ENCODE peak calls at places on chromosomes 7 and 10, in six cellular contexts. X, A, Z, S, O and G are unnamed samples.

GRCh38 chr10:110845756-110846620 is 25.7 kb upstream of the PDCD4 start:
- DNase-seq in X (no peak), Z (no peak), O (no peak), A (no peak), S (no peak), G (no peak)

GRCh38 chr10:124732931-124733536 is 11.1 kb downstream of the FAM53B start:
- DNase-seq in X (no peak), O (peak; percentile 79), S (peak; percentile 74), Z (no peak), A (no peak), G (peak; percentile 55)

GRCh38 chr7:120680986-120681385 is 177.0 kb downstream of the TSPAN12 start:
- DNase-seq in S (no peak), Z (no peak), X (no peak), A (no peak), O (no peak), G (no peak)

GRCh38 chr10:31758495-31758894 is 170.1 kb downstream of the ARHGAP12 start:
- DNase-seq in X (no peak), S (peak; percentile 87), O (no peak), Z (no peak), A (no peak), G (no peak)

GRCh38 chr7:79454325-79454960 is 976 bp upstream of the MAGI2 start:
- DNase-seq in S (peak; percentile 60), O (peak; percentile 3), X (no peak), A (peak; percentile 8), Z (no peak), G (no peak)

GRCh38 chr7:25288536-25289283 is 60.4 kb upstream of the NPVF start:
- DNase-seq in X (no peak), A (no peak), S (no peak), Z (no peak), O (no peak), G (no peak)

GRCh38 chr10:128211064-128211504 is 84.9 kb upstream of the MKI67 start:
- DNase-seq in S (no peak), A (no peak), O (no peak), X (no peak), Z (no peak), G (no peak)

GRCh38 chr7:148045521-148045920 is 545.0 kb upstream of the C7orf33 start:
- DNase-seq in A (no peak), O (no peak), S (no peak), X (no peak), Z (no peak), G (no peak)

GRCh38 chr7:116588641-116589594 is 64.1 kb downstream of the CAV1 start:
- DNase-seq in X (peak; percentile 69), A (no peak), S (peak; percentile 66), O (no peak), Z (peak; percentile 44), G (no peak)

GRCh38 chr10:123140164-123140982 is 4.6 kb downstream of the HMX3 start:
- DNase-seq in S (no peak), Z (no peak), O (peak; percentile 36), A (no peak), X (no peak), G (no peak)

GRCh38 chr7:137829337-137829992 is 17.3 kb downstream of the DGKI start:
- DNase-seq in X (no peak), Z (no peak), S (no peak), A (no peak), O (no peak), G (no peak)

GRCh38 chr10:86073199-86073977 is 293.2 kb downstream of the GRID1 start:
- DNase-seq in Z (no peak), A (no peak), S (no peak), X (no peak), O (no peak), G (no peak)

GRCh38 chr7:22604246-22604645 is 104.3 kb upstream of the STEAP1B start:
- DNase-seq in Z (no peak), A (no peak), X (no peak), S (no peak), O (no peak), G (no peak)

GRCh38 chr10:103054621-103055020 is 136.5 kb downstream of the CNNM2 start:
- DNase-seq in S (no peak), A (no peak), Z (no peak), X (no peak), O (no peak), G (no peak)

GRCh38 chr7:141709318-141709717 is 1.2 kb downstream of the WEE2 start:
- DNase-seq in O (no peak), Z (no peak), X (no peak), A (no peak), S (no peak), G (no peak)

GRCh38 chr10:132832186-132832983 is 46.4 kb upstream of the NKX6-2 start:
- DNase-seq in S (no peak), Z (no peak), X (no peak), A (no peak), O (no peak), G (no peak)

GRCh38 chr7:87369216-87369615 is 23.8 kb downstream of the CROT start:
- DNase-seq in A (no peak), O (peak; percentile 56), X (no peak), Z (no peak), S (no peak), G (no peak)

GRCh38 chr10:122861724-122862161 is 16.1 kb upstream of the CUZD1 start:
- DNase-seq in A (no peak), S (peak; percentile 59), O (no peak), X (peak; percentile 81), Z (no peak), G (no peak)

GRCh38 chr10:89346264-89346971 is 18.6 kb downstream of the IFIT3 start:
- DNase-seq in O (no peak), S (peak; percentile 85), A (no peak), X (no peak), Z (no peak), G (no peak)

GRCh38 chr7:158296798-158297104 is 290.9 kb downstream of the PTPRN2 start:
- DNase-seq in S (no peak), Z (no peak), X (no peak), O (no peak), A (no peak), G (no peak)

GRCh38 chr10:42475168-42476098 is 162.9 kb downstream of the ZNF33B start:
- DNase-seq in O (no peak), S (no peak), X (peak; percentile 98), Z (no peak), A (no peak), G (no peak)

GRCh38 chr10:19892677-19893076 is 76.4 kb downstream of the PLXDC2 start:
- DNase-seq in O (no peak), S (no peak), Z (no peak), X (no peak), A (no peak), G (no peak)

GRCh38 chr10:63268139-63268797 is 135.1 kb downstream of the NRBF2 start:
- DNase-seq in Z (no peak), X (peak; percentile 33), S (peak; percentile 51), O (no peak), A (no peak), G (no peak)

GRCh38 chr10:103828587-103829186 is 26.7 kb downstream of the SH3PXD2A start:
- DNase-seq in S (no peak), X (peak; percentile 29), A (no peak), O (no peak), Z (no peak), G (no peak)